ENCODE peak calls at places on chromosomes 16 and 17, in seven cellular contexts. One of them, this sample, is unnamed.
A peak's percentile ranks its signal among the peaks of the same experiment; 100 is the strongest.

GRCh38 chr16:55367796-55368195 is 43.8 kb downstream of the IRX6 start:
- DNase-seq in NCI-H2081: no peak
- DNase-seq in left cardiac atrium: no peak
- DNase-seq in NCI-H1694: no peak
- DNase-seq in LoVo: no peak
- DNase-seq in NCI-H774: no peak
- DNase-seq in Caki2: no peak
- DNase-seq in this sample: no peak

GRCh38 chr16:55622302-55622701 is 33.5 kb upstream of the SLC6A2 start:
- DNase-seq in NCI-H2081: no peak
- DNase-seq in left cardiac atrium: no peak
- DNase-seq in NCI-H1694: no peak
- DNase-seq in LoVo: no peak
- DNase-seq in NCI-H774: no peak
- DNase-seq in Caki2: no peak
- DNase-seq in this sample: no peak

GRCh38 chr16:80938035-80938927 is 68.4 kb downstream of the CMC2 start:
- DNase-seq in NCI-H2081: no peak
- DNase-seq in left cardiac atrium: peak; percentile 70
- DNase-seq in NCI-H1694: no peak
- DNase-seq in LoVo: no peak
- DNase-seq in NCI-H774: no peak
- DNase-seq in Caki2: peak; percentile 66
- DNase-seq in this sample: no peak

GRCh38 chr16:48535831-48536599 is 74.0 kb downstream of the N4BP1 start:
- DNase-seq in NCI-H2081: no peak
- DNase-seq in left cardiac atrium: peak; percentile 51
- DNase-seq in NCI-H1694: no peak
- DNase-seq in LoVo: no peak
- DNase-seq in NCI-H774: no peak
- DNase-seq in Caki2: no peak
- DNase-seq in this sample: no peak

GRCh38 chr17:12395733-12396354 is 269.8 kb upstream of the MYOCD start:
- DNase-seq in NCI-H2081: no peak
- DNase-seq in left cardiac atrium: no peak
- DNase-seq in NCI-H1694: peak; percentile 6
- DNase-seq in LoVo: peak; percentile 4
- DNase-seq in NCI-H774: no peak
- DNase-seq in Caki2: peak; percentile 14
- DNase-seq in this sample: no peak

GRCh38 chr16:87047221-87048037 is 269.8 kb downstream of the C16orf95 start:
- DNase-seq in NCI-H2081: no peak
- DNase-seq in left cardiac atrium: no peak
- DNase-seq in NCI-H1694: no peak
- DNase-seq in LoVo: no peak
- DNase-seq in NCI-H774: no peak
- DNase-seq in Caki2: no peak
- DNase-seq in this sample: peak; percentile 4

GRCh38 chr17:50203589-50204345 is 2.3 kb upstream of the COL1A1 start:
- DNase-seq in NCI-H2081: no peak
- DNase-seq in left cardiac atrium: peak; percentile 24
- DNase-seq in NCI-H1694: no peak
- DNase-seq in LoVo: no peak
- DNase-seq in NCI-H774: no peak
- DNase-seq in Caki2: no peak
- DNase-seq in this sample: no peak

GRCh38 chr16:86466695-86467406 is 43.5 kb upstream of the FOXF1 start:
- DNase-seq in NCI-H2081: no peak
- DNase-seq in left cardiac atrium: no peak
- DNase-seq in NCI-H1694: no peak
- DNase-seq in LoVo: peak; percentile 7
- DNase-seq in NCI-H774: no peak
- DNase-seq in Caki2: peak; percentile 67
- DNase-seq in this sample: no peak

GRCh38 chr16:14284930-14285541 is 213.9 kb downstream of the MRTFB start:
- DNase-seq in NCI-H2081: peak; percentile 72
- DNase-seq in left cardiac atrium: no peak
- DNase-seq in NCI-H1694: peak; percentile 37
- DNase-seq in LoVo: no peak
- DNase-seq in NCI-H774: peak; percentile 62
- DNase-seq in Caki2: no peak
- DNase-seq in this sample: peak; percentile 63

GRCh38 chr17:80081596-80081995 is 19.8 kb upstream of the GAA start:
- DNase-seq in NCI-H2081: no peak
- DNase-seq in left cardiac atrium: peak; percentile 10
- DNase-seq in NCI-H1694: no peak
- DNase-seq in LoVo: no peak
- DNase-seq in NCI-H774: no peak
- DNase-seq in Caki2: no peak
- DNase-seq in this sample: no peak

GRCh38 chr17:64938925-64939474 is 19.7 kb upstream of the LRRC37A3 start:
- DNase-seq in NCI-H2081: no peak
- DNase-seq in left cardiac atrium: peak; percentile 55
- DNase-seq in NCI-H1694: no peak
- DNase-seq in LoVo: no peak
- DNase-seq in NCI-H774: no peak
- DNase-seq in Caki2: peak; percentile 66
- DNase-seq in this sample: no peak

GRCh38 chr17:16961792-16962191 is 10.1 kb downstream of the TNFRSF13B start:
- DNase-seq in NCI-H2081: no peak
- DNase-seq in left cardiac atrium: no peak
- DNase-seq in NCI-H1694: no peak
- DNase-seq in LoVo: no peak
- DNase-seq in NCI-H774: no peak
- DNase-seq in Caki2: no peak
- DNase-seq in this sample: no peak

GRCh38 chr17:27990979-27991378 is 51.5 kb upstream of the NLK start:
- DNase-seq in NCI-H2081: no peak
- DNase-seq in left cardiac atrium: no peak
- DNase-seq in NCI-H1694: no peak
- DNase-seq in LoVo: no peak
- DNase-seq in NCI-H774: no peak
- DNase-seq in Caki2: no peak
- DNase-seq in this sample: no peak

GRCh38 chr17:78184868-78185267 is 2.0 kb downstream of the TK1 start:
- DNase-seq in NCI-H2081: no peak
- DNase-seq in left cardiac atrium: no peak
- DNase-seq in NCI-H1694: no peak
- DNase-seq in LoVo: no peak
- DNase-seq in NCI-H774: no peak
- DNase-seq in Caki2: peak; percentile 75
- DNase-seq in this sample: no peak

GRCh38 chr17:75731086-75731715 is 9.9 kb downstream of the ITGB4 start:
- DNase-seq in NCI-H2081: no peak
- DNase-seq in left cardiac atrium: no peak
- DNase-seq in NCI-H1694: no peak
- DNase-seq in LoVo: no peak
- DNase-seq in NCI-H774: no peak
- DNase-seq in Caki2: no peak
- DNase-seq in this sample: no peak

GRCh38 chr16:51003850-51004566 is 147.1 kb downstream of the SALL1 start:
- DNase-seq in NCI-H2081: no peak
- DNase-seq in left cardiac atrium: no peak
- DNase-seq in NCI-H1694: no peak
- DNase-seq in LoVo: no peak
- DNase-seq in NCI-H774: no peak
- DNase-seq in Caki2: no peak
- DNase-seq in this sample: no peak

GRCh38 chr16:83676056-83676455 is 131.7 kb upstream of the HSBP1 start:
- DNase-seq in NCI-H2081: no peak
- DNase-seq in left cardiac atrium: no peak
- DNase-seq in NCI-H1694: no peak
- DNase-seq in LoVo: no peak
- DNase-seq in NCI-H774: no peak
- DNase-seq in Caki2: no peak
- DNase-seq in this sample: no peak

GRCh38 chr16:50301626-50302471 is 35.5 kb downstream of the ADCY7 start:
- DNase-seq in NCI-H2081: no peak
- DNase-seq in left cardiac atrium: no peak
- DNase-seq in NCI-H1694: no peak
- DNase-seq in LoVo: no peak
- DNase-seq in NCI-H774: no peak
- DNase-seq in Caki2: no peak
- DNase-seq in this sample: no peak

GRCh38 chr17:27420211-27420950 is 35.9 kb upstream of the KSR1 start:
- DNase-seq in NCI-H2081: no peak
- DNase-seq in left cardiac atrium: no peak
- DNase-seq in NCI-H1694: no peak
- DNase-seq in LoVo: no peak
- DNase-seq in NCI-H774: no peak
- DNase-seq in Caki2: no peak
- DNase-seq in this sample: no peak

GRCh38 chr17:36913132-36913531 is 24.1 kb upstream of the LHX1 start:
- DNase-seq in NCI-H2081: no peak
- DNase-seq in left cardiac atrium: no peak
- DNase-seq in NCI-H1694: no peak
- DNase-seq in LoVo: no peak
- DNase-seq in NCI-H774: no peak
- DNase-seq in Caki2: no peak
- DNase-seq in this sample: no peak

GRCh38 chr17:82435103-82435502 is 15.4 kb downstream of the CYBC1 start:
- DNase-seq in NCI-H2081: no peak
- DNase-seq in left cardiac atrium: no peak
- DNase-seq in NCI-H1694: no peak
- DNase-seq in LoVo: no peak
- DNase-seq in NCI-H774: no peak
- DNase-seq in Caki2: no peak
- DNase-seq in this sample: no peak

GRCh38 chr17:2170023-2170422 is 115.1 kb downstream of the HIC1 start:
- DNase-seq in NCI-H2081: no peak
- DNase-seq in left cardiac atrium: no peak
- DNase-seq in NCI-H1694: no peak
- DNase-seq in LoVo: no peak
- DNase-seq in NCI-H774: no peak
- DNase-seq in Caki2: no peak
- DNase-seq in this sample: no peak

This sample was measured in NCI-H1436.